ENCODE peak calls at places on chromosomes 11 and 22, in six cellular contexts. Z is C1 segment of cervical spinal cord; M is stimulated activated CD4-positive, alpha-beta T cell treated with anti-CD3 and anti-CD28 coated beads, TNF-alpha, amount 100 ng/mL, for 1 hour; E is NCI-H774; U is EH; N is hippocampal formation. H is an unnamed sample.

GRCh38 chr22:38165929-38166593 is 15.6 kb downstream of the PLA2G6 start:
- DNase-seq in N (no peak), Z (no peak), M (no peak), U (no peak), E (no peak), H (no peak)

GRCh38 chr11:34600339-34601084 is 20.4 kb upstream of the EHF start:
- DNase-seq in M (no peak), E (no peak), N (no peak), U (peak), Z (no peak), H (no peak)

GRCh38 chr11:76574406-76574805 is 96.1 kb downstream of the LRRC32 start:
- DNase-seq in U (peak), E (no peak), Z (no peak), M (no peak), N (no peak), H (no peak)

GRCh38 chr22:38924197-38924952 is 33.0 kb upstream of the APOBEC3A start:
- DNase-seq in Z (no peak), M (no peak), N (peak), E (peak), U (peak), H (no peak)

GRCh38 chr22:24503137-24503850 is 8.2 kb downstream of the UPB1 start:
- DNase-seq in N (no peak), U (peak), M (peak), E (no peak), Z (peak), H (no peak)

GRCh38 chr22:37345863-37346514 is 63.7 kb downstream of the CYTH4 start:
- DNase-seq in N (no peak), E (no peak), M (no peak), Z (no peak), U (peak), H (no peak)

GRCh38 chr11:83194284-83195175 is 1.0 kb downstream of the ANKRD42 start:
- DNase-seq in M (peak), U (peak), N (no peak), Z (peak), E (no peak), H (peak)

GRCh38 chr22:40387758-40388157 is 17.4 kb downstream of the SGSM3 start:
- DNase-seq in M (no peak), U (no peak), E (no peak), N (no peak), Z (no peak), H (no peak)

GRCh38 chr11:34419158-34419557 is 19.6 kb upstream of the CAT start:
- DNase-seq in E (no peak), Z (no peak), U (no peak), M (no peak), N (no peak), H (no peak)

GRCh38 chr11:7252683-7253213 is 1.0 kb downstream of the SYT9 start:
- DNase-seq in N (no peak), U (no peak), M (no peak), E (no peak), Z (no peak), H (no peak)

GRCh38 chr11:117735350-117735977 is 61.6 kb downstream of the DSCAML1 start:
- DNase-seq in U (no peak), M (no peak), Z (no peak), E (no peak), N (no peak), H (no peak)

GRCh38 chr11:89458646-89459045 is 32.5 kb downstream of the NOX4 start:
- DNase-seq in N (no peak), M (no peak), Z (no peak), E (no peak), U (peak), H (no peak)

GRCh38 chr22:33922268-33922667 is 2.0 kb upstream of the LARGE1 start:
- DNase-seq in E (no peak), Z (peak), U (peak), N (no peak), M (no peak), H (peak)

GRCh38 chr11:117710211-117710610 is 86.8 kb downstream of the DSCAML1 start:
- DNase-seq in M (no peak), Z (no peak), E (no peak), N (no peak), U (no peak), H (no peak)

GRCh38 chr11:122979815-122980656 is 1.6 kb downstream of the BSX start:
- DNase-seq in E (no peak), N (no peak), M (no peak), Z (no peak), U (no peak), H (no peak)

GRCh38 chr11:10324474-10324873 is 19.6 kb downstream of the ADM start:
- DNase-seq in U (peak), M (no peak), E (no peak), N (no peak), Z (no peak), H (no peak)

GRCh38 chr11:107249054-107249453 is 208.6 kb downstream of the CWF19L2 start:
- DNase-seq in U (no peak), Z (no peak), M (no peak), N (no peak), E (no peak), H (no peak)

H was measured in posterior cingulate gyrus.